ENCODE peak calls at places on chromosomes 1 and 21, in six cellular contexts. One of them, this sample, is unnamed.
A peak's percentile ranks its signal among the peaks of the same experiment; 100 is the strongest.

GRCh38 chr1:156113263-156114004 is 1.1 kb upstream of the LMNA start:
- DNase-seq in fibroblast of lung: no peak
- DNase-seq in epithelial cell of esophagus: no peak
- DNase-seq in activated CD4-positive, alpha-beta T cell treated with anti-CD3 and anti-CD28 coated beads for 36 hours: no peak
- DNase-seq in foreskin fibroblast: peak; percentile 70
- DNase-seq in GM03348: peak; percentile 33
- DNase-seq in this sample: no peak

GRCh38 chr1:35577071-35577998 is 4.2 kb downstream of the TFAP2E start:
- DNase-seq in fibroblast of lung: no peak
- DNase-seq in epithelial cell of esophagus: no peak
- DNase-seq in activated CD4-positive, alpha-beta T cell treated with anti-CD3 and anti-CD28 coated beads for 36 hours: peak; percentile 74
- DNase-seq in foreskin fibroblast: no peak
- DNase-seq in GM03348: peak; percentile 48
- DNase-seq in this sample: no peak

GRCh38 chr1:231625975-231626534 is 535 bp upstream of the DISC1 start:
- DNase-seq in fibroblast of lung: no peak
- DNase-seq in epithelial cell of esophagus: no peak
- DNase-seq in activated CD4-positive, alpha-beta T cell treated with anti-CD3 and anti-CD28 coated beads for 36 hours: no peak
- DNase-seq in foreskin fibroblast: no peak
- DNase-seq in GM03348: no peak
- DNase-seq in this sample: no peak

GRCh38 chr1:47578026-47578861 is 140.4 kb downstream of the FOXD2 start:
- DNase-seq in fibroblast of lung: no peak
- DNase-seq in epithelial cell of esophagus: no peak
- DNase-seq in activated CD4-positive, alpha-beta T cell treated with anti-CD3 and anti-CD28 coated beads for 36 hours: no peak
- DNase-seq in foreskin fibroblast: no peak
- DNase-seq in GM03348: no peak
- DNase-seq in this sample: no peak

GRCh38 chr1:172326171-172326570 is 94.3 kb upstream of the C1orf105 start:
- DNase-seq in fibroblast of lung: peak; percentile 63
- DNase-seq in epithelial cell of esophagus: no peak
- DNase-seq in activated CD4-positive, alpha-beta T cell treated with anti-CD3 and anti-CD28 coated beads for 36 hours: no peak
- DNase-seq in foreskin fibroblast: peak; percentile 56
- DNase-seq in GM03348: peak; percentile 28
- DNase-seq in this sample: no peak

GRCh38 chr1:2627746-2628145 is 5.1 kb downstream of the MMEL1 start:
- DNase-seq in fibroblast of lung: no peak
- DNase-seq in epithelial cell of esophagus: no peak
- DNase-seq in activated CD4-positive, alpha-beta T cell treated with anti-CD3 and anti-CD28 coated beads for 36 hours: no peak
- DNase-seq in foreskin fibroblast: no peak
- DNase-seq in GM03348: no peak
- DNase-seq in this sample: no peak

GRCh38 chr1:1430114-1430982 is 5.1 kb upstream of the VWA1 start:
- DNase-seq in fibroblast of lung: peak; percentile 59
- DNase-seq in epithelial cell of esophagus: no peak
- DNase-seq in activated CD4-positive, alpha-beta T cell treated with anti-CD3 and anti-CD28 coated beads for 36 hours: no peak
- DNase-seq in foreskin fibroblast: peak; percentile 72
- DNase-seq in GM03348: peak; percentile 84
- DNase-seq in this sample: no peak

GRCh38 chr1:8422439-8423133 is 104.7 kb downstream of the SLC45A1 start:
- DNase-seq in fibroblast of lung: no peak
- DNase-seq in epithelial cell of esophagus: no peak
- DNase-seq in activated CD4-positive, alpha-beta T cell treated with anti-CD3 and anti-CD28 coated beads for 36 hours: peak; percentile 33
- DNase-seq in foreskin fibroblast: peak; percentile 41
- DNase-seq in GM03348: peak; percentile 42
- DNase-seq in this sample: peak; percentile 24

GRCh38 chr1:169119405-169119804 is 12.9 kb downstream of the ATP1B1 start:
- DNase-seq in fibroblast of lung: peak; percentile 85
- DNase-seq in epithelial cell of esophagus: peak; percentile 53
- DNase-seq in activated CD4-positive, alpha-beta T cell treated with anti-CD3 and anti-CD28 coated beads for 36 hours: no peak
- DNase-seq in foreskin fibroblast: peak; percentile 83
- DNase-seq in GM03348: peak; percentile 35
- DNase-seq in this sample: peak; percentile 43

GRCh38 chr1:235919797-235920475 is 53.2 kb upstream of the LYST start:
- DNase-seq in fibroblast of lung: peak; percentile 87
- DNase-seq in epithelial cell of esophagus: peak; percentile 92
- DNase-seq in activated CD4-positive, alpha-beta T cell treated with anti-CD3 and anti-CD28 coated beads for 36 hours: no peak
- DNase-seq in foreskin fibroblast: peak; percentile 94
- DNase-seq in GM03348: peak; percentile 50
- DNase-seq in this sample: peak; percentile 94

GRCh38 chr1:61358770-61359455 is 276.6 kb downstream of the NFIA start:
- DNase-seq in fibroblast of lung: no peak
- DNase-seq in epithelial cell of esophagus: peak; percentile 37
- DNase-seq in activated CD4-positive, alpha-beta T cell treated with anti-CD3 and anti-CD28 coated beads for 36 hours: no peak
- DNase-seq in foreskin fibroblast: peak; percentile 23
- DNase-seq in GM03348: no peak
- DNase-seq in this sample: peak; percentile 84

GRCh38 chr1:76759950-76760349 is 107.3 kb upstream of the ST6GALNAC5 start:
- DNase-seq in fibroblast of lung: peak; percentile 38
- DNase-seq in epithelial cell of esophagus: peak; percentile 43
- DNase-seq in activated CD4-positive, alpha-beta T cell treated with anti-CD3 and anti-CD28 coated beads for 36 hours: peak; percentile 7
- DNase-seq in foreskin fibroblast: peak; percentile 33
- DNase-seq in GM03348: no peak
- DNase-seq in this sample: peak; percentile 83

GRCh38 chr1:4653328-4653660 is 1.1 kb upstream of the AJAP1 start:
- DNase-seq in fibroblast of lung: no peak
- DNase-seq in epithelial cell of esophagus: no peak
- DNase-seq in activated CD4-positive, alpha-beta T cell treated with anti-CD3 and anti-CD28 coated beads for 36 hours: no peak
- DNase-seq in foreskin fibroblast: no peak
- DNase-seq in GM03348: no peak
- DNase-seq in this sample: no peak

GRCh38 chr21:44982558-44983244 is 42.9 kb downstream of the SLX9 start:
- DNase-seq in fibroblast of lung: peak; percentile 69
- DNase-seq in epithelial cell of esophagus: peak; percentile 52
- DNase-seq in activated CD4-positive, alpha-beta T cell treated with anti-CD3 and anti-CD28 coated beads for 36 hours: no peak
- DNase-seq in foreskin fibroblast: peak; percentile 39
- DNase-seq in GM03348: no peak
- DNase-seq in this sample: no peak

This sample was measured in MCF 10A.